ENCODE peak calls at places on chromosomes 5 and 9, in five cellular contexts. H is pancreas; J is CD4-positive, alpha-beta T cell; I is tibial artery; Z is mesenchymal stem cell. M is an unnamed sample.

GRCh38 chr5:121285861-121286527 is 565.7 kb upstream of the FTMT start:
- DNase-seq in H (no peak), J (no peak), I (no peak), Z (no peak), M (no peak)

GRCh38 chr9:4293293-4293931 is 6.5 kb downstream of the GLIS3 start:
- DNase-seq in H (no peak), J (no peak), I (no peak), Z (peak), M (no peak)

GRCh38 chr9:38414040-38414723 is 10.1 kb downstream of the IGFBPL1 start:
- DNase-seq in H (no peak), J (no peak), I (no peak), Z (no peak), M (no peak)

GRCh38 chr9:121242955-121243346 is 25.0 kb upstream of the GSN start:
- DNase-seq in H (no peak), J (no peak), I (no peak), Z (no peak), M (no peak)

GRCh38 chr5:10503997-10504761 is 59.7 kb upstream of the ANKRD33B start:
- DNase-seq in H (peak), J (no peak), I (no peak), Z (no peak), M (no peak)

GRCh38 chr9:133348763-133349573 is 950 bp downstream of the RPL7A start:
- DNase-seq in H (no peak), J (no peak), I (no peak), Z (no peak), M (peak)

GRCh38 chr9:135155396-135155795 is 67.9 kb downstream of the OLFM1 start:
- DNase-seq in H (no peak), J (no peak), I (no peak), Z (no peak), M (no peak)

GRCh38 chr5:91072891-91073290 is 310.2 kb downstream of the ARRDC3 start:
- DNase-seq in H (no peak), J (no peak), I (no peak), Z (peak), M (no peak)

GRCh38 chr5:15966066-15966640 is 213.4 kb downstream of the MARCHF11 start:
- DNase-seq in H (no peak), J (no peak), I (no peak), Z (no peak), M (no peak)

GRCh38 chr5:71783891-71784290 is 64.8 kb downstream of the CARTPT start:
- DNase-seq in H (no peak), J (no peak), I (no peak), Z (no peak), M (no peak)

GRCh38 chr9:35609001-35609819 is 4.1 kb downstream of the TESK1 start:
- DNase-seq in H (no peak), J (no peak), I (no peak), Z (no peak), M (no peak)

GRCh38 chr9:35608221-35608620 is 3.2 kb downstream of the TESK1 start:
- DNase-seq in H (no peak), J (no peak), I (no peak), Z (no peak), M (no peak)

GRCh38 chr9:35612843-35613242 is 5.4 kb downstream of the CD72 start:
- DNase-seq in H (no peak), J (no peak), I (no peak), Z (no peak), M (no peak)

GRCh38 chr9:35611230-35611797 is 6.3 kb downstream of the TESK1 start:
- DNase-seq in H (no peak), J (peak), I (no peak), Z (peak), M (peak)

GRCh38 chr9:35609820-35610163 is 4.7 kb downstream of the TESK1 start:
- DNase-seq in H (no peak), J (no peak), I (no peak), Z (no peak), M (no peak)
- H3K27ac ChIP-seq in H (no peak), J (no peak), I (peak), Z (no peak), M (no peak)

DNA sequence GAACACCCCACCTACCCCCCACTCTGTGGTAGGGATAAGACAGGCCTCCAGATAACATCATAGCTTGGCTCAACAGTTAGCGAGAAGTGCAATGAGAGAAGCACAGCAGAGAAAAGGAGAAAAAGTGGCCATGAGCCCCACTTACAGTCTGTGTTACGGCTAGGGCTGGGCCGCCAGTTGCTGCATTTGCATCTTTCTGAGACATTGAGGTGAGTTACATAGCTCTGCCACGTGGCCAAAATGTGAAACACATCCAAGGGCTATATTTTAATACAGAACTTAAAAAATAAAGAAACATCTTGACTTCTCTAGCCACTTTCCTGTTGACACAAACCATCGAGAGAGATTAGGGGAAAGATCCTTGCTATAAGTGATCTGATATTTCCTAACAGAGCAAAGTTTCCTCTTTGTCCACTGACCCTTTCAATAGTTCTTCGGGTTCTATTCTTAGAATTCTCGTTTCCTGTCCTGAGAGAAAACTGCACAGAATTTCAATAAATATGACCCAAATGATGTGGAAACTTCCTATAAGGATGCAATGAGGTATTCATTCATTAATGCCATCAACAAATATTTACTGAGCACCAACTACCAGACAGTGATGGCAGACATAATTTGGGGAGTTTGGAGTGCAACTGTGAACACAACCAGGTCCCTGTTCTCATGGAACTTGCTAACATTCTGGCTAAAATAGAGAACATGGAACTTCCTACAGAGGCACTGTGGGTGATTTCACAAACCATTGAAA is 3.3 kb upstream of the TLE4 start:
- DNase-seq in H (no peak), J (no peak), I (no peak), Z (no peak), M (no peak)
- H3K27ac ChIP-seq in H (no peak), J (no peak), I (no peak), Z (no peak), M (no peak)

DNA sequence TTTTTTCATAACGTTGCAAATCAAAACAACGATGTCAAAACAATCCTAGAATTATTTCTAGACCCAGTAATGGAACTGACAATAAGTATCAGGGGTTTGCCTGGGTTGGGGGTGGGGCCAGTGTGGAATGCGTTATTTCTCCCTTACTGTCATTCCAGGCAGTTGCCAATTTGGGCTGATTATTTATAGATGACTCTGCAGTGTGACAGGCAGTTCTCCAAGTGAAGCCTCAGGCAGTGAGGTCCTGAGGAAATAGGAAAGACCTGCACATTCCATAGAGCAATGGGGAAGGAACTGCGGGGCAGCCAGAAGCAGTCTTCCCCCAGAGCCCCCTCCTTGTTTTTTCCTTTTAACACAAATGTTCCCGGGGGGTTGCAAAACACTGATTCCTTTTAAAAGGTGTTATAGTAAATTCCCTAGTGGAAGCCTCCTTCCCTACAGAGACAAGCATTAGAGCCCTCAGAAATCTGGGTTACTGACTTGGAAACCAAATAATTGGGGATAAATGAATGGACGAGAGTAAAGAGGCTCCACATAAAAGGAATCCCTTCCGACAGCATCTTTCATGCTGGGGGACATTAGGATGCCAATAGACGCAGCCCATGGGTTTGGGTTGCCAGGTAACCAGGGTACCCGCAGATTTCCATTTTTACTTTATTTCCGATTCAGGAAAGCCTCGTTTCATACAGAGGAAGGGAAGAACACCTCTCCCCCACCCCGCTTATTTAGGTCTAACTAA is 179.1 kb downstream of the YTHDC2 start:
- DNase-seq in H (no peak), J (no peak), I (no peak), Z (no peak), M (no peak)
- H3K27ac ChIP-seq in H (no peak), J (no peak), I (no peak), Z (peak), M (no peak)

DNA sequence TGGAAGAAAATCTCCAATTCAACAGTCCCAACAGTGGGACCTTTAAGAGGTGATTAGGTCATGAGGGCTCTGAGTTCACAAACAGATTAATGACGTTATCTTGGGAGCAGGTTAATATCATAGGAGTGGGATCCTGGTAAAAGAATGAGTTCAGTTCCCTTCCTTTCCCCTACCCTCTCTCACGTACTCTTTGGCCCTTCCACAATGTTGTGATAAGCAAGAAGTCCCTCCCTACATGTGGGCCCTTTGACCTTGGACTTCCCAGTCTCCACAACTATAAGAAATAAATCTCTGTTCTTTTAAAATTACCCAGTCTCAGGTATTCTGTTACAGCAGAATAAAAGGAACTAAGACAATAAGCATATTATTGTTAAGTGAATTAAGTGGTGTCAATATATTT is 37.8 kb downstream of the SLC38A9 start:
- DNase-seq in H (no peak), J (no peak), I (no peak), Z (no peak), M (no peak)
- H3K27ac ChIP-seq in H (no peak), J (no peak), I (peak), Z (no peak), M (no peak)

GRCh38 chr5:57366744-57367143 is 115.9 kb downstream of the ACTBL2 start:
- DNase-seq in H (no peak), J (no peak), I (no peak), Z (peak), M (no peak)
- H3K27ac ChIP-seq in H (no peak), J (no peak), I (no peak), Z (no peak), M (no peak)